ENCODE peak calls at places on chromosome 2, in eight cellular contexts. E, A, L, G, Z, W, M and N are unnamed samples.

GRCh38 chr2:229780856-229781773 is 66.8 kb upstream of the DNER start:
- DNase-seq in Z (no peak), A (no peak), W (no peak), E (peak), M (no peak), G (no peak), L (no peak), N (no peak)

GRCh38 chr2:97851172-97851571 is 137.8 kb downstream of the ZAP70 start:
- DNase-seq in L (no peak), Z (no peak), E (no peak), A (no peak), G (no peak), M (no peak), W (no peak), N (no peak)

GRCh38 chr2:147327636-147328035 is 517.2 kb upstream of the ACVR2A start:
- DNase-seq in A (no peak), W (no peak), E (no peak), L (no peak), G (no peak), M (no peak), Z (no peak), N (no peak)

GRCh38 chr2:24926602-24927252 is 6.7 kb upstream of the ADCY3 start:
- DNase-seq in G (no peak), A (peak), M (no peak), Z (peak), E (no peak), W (peak), L (peak), N (no peak)

GRCh38 chr2:30149513-30149912 is 2.7 kb downstream of the YPEL5 start:
- DNase-seq in W (no peak), G (no peak), E (no peak), A (no peak), M (no peak), L (no peak), Z (no peak), N (no peak)

GRCh38 chr2:135132314-135132713 is 80.2 kb downstream of the RAB3GAP1 start:
- DNase-seq in E (no peak), Z (no peak), G (no peak), L (no peak), W (no peak), A (no peak), M (no peak), N (no peak)

GRCh38 chr2:38708900-38709321 is 42.2 kb downstream of the SRSF7 start:
- DNase-seq in G (no peak), A (no peak), Z (no peak), L (no peak), E (no peak), M (no peak), W (no peak), N (no peak)

GRCh38 chr2:157312866-157313486 is 12.6 kb downstream of the ERMN start:
- DNase-seq in E (no peak), W (no peak), L (no peak), A (no peak), M (no peak), G (no peak), Z (no peak), N (no peak)

GRCh38 chr2:238154570-238154969 is 4.2 kb upstream of the ERFE start:
- DNase-seq in A (no peak), Z (no peak), M (no peak), G (no peak), L (no peak), W (no peak), E (no peak), N (no peak)

GRCh38 chr2:128559533-128560515 is 241.2 kb upstream of the HS6ST1 start:
- DNase-seq in L (no peak), A (no peak), G (no peak), W (no peak), Z (no peak), E (no peak), M (no peak), N (no peak)

GRCh38 chr2:197514754-197515153 is 1.1 kb upstream of the MOB4 start:
- DNase-seq in E (no peak), A (no peak), M (no peak), Z (no peak), L (no peak), W (no peak), G (no peak), N (no peak)

GRCh38 chr2:59032469-59032868 is 791.3 kb upstream of the FANCL start:
- DNase-seq in Z (no peak), M (no peak), L (no peak), G (no peak), A (no peak), W (no peak), E (no peak), N (no peak)

GRCh38 chr2:71843391-71843850 is 304.2 kb downstream of the CYP26B1 start:
- DNase-seq in W (no peak), Z (no peak), E (no peak), L (no peak), M (no peak), G (no peak), A (no peak), N (peak)

GRCh38 chr2:212176151-212176550 is 362.5 kb downstream of the ERBB4 start:
- DNase-seq in A (no peak), L (no peak), Z (no peak), M (no peak), E (no peak), G (no peak), W (no peak), N (no peak)

GRCh38 chr2:135650721-135651120 is 90.9 kb upstream of the UBXN4 start:
- DNase-seq in A (no peak), E (no peak), M (no peak), L (no peak), G (no peak), W (no peak), Z (no peak), N (no peak)

GRCh38 chr2:106575955-106576354 is 88.8 kb downstream of the CD8B2 start:
- DNase-seq in G (peak), E (no peak), W (no peak), M (no peak), Z (no peak), A (no peak), L (peak), N (no peak)

GRCh38 chr2:208609166-208609804 is 202.7 kb downstream of the PTH2R start:
- DNase-seq in M (no peak), E (no peak), A (no peak), Z (no peak), G (no peak), L (no peak), W (no peak), N (no peak)

GRCh38 chr2:111171337-111171930 is 50.7 kb downstream of the BCL2L11 start:
- DNase-seq in L (no peak), E (no peak), G (no peak), Z (no peak), M (no peak), A (no peak), W (no peak), N (no peak)

GRCh38 chr2:207819839-207820784 is 50.4 kb upstream of the FZD5 start:
- DNase-seq in Z (peak), W (no peak), L (no peak), M (no peak), E (peak), A (peak), G (no peak), N (no peak)

GRCh38 chr2:180622122-180622918 is 358.1 kb upstream of the UBE2E3 start:
- DNase-seq in A (no peak), M (no peak), E (no peak), G (no peak), L (no peak), Z (no peak), W (no peak), N (no peak)

GRCh38 chr2:33111002-33111446 is 164.3 kb downstream of the LTBP1 start:
- DNase-seq in A (no peak), L (no peak), W (no peak), G (no peak), Z (no peak), M (no peak), E (no peak), N (no peak)

GRCh38 chr2:174442546-174443510 is 44.0 kb downstream of the GPR155 start:
- DNase-seq in W (no peak), E (peak), A (no peak), M (no peak), Z (no peak), G (no peak), L (no peak), N (no peak)

GRCh38 chr2:172674034-172674967 is 61.3 kb upstream of the RAPGEF4 start:
- DNase-seq in Z (no peak), A (no peak), W (no peak), G (no peak), E (no peak), L (no peak), M (no peak), N (no peak)

GRCh38 chr2:220356076-220356475 is 728.6 kb downstream of the SLC4A3 start:
- DNase-seq in Z (no peak), M (no peak), G (no peak), E (no peak), A (no peak), L (no peak), W (no peak), N (no peak)

GRCh38 chr2:105773568-105773967 is 28.9 kb downstream of the NCK2 start:
- DNase-seq in E (no peak), W (no peak), A (no peak), Z (peak), M (no peak), G (no peak), L (no peak), N (no peak)

GRCh38 chr2:39696072-39696471 is 30.4 kb downstream of the TMEM178A start:
- DNase-seq in E (no peak), G (no peak), W (no peak), L (no peak), Z (no peak), M (no peak), A (no peak), N (no peak)

GRCh38 chr2:129460643-129461198 is 518.7 kb upstream of the RAB6C start:
- DNase-seq in W (no peak), Z (no peak), G (no peak), L (no peak), M (no peak), A (no peak), E (no peak), N (no peak)

GRCh38 chr2:191247381-191248057 is 2.3 kb downstream of the MYO1B start:
- DNase-seq in L (peak), A (no peak), E (peak), G (no peak), W (no peak), Z (no peak), M (no peak), N (no peak)

GRCh38 chr2:25980951-25981350 is 1.3 kb downstream of the KIF3C start:
- DNase-seq in L (no peak), G (no peak), E (no peak), Z (no peak), W (no peak), M (no peak), A (no peak), N (no peak)

GRCh38 chr2:223414646-223415045 is 187.5 kb downstream of the SCG2 start:
- DNase-seq in A (no peak), G (peak), W (peak), Z (no peak), E (no peak), M (no peak), L (peak), N (no peak)

GRCh38 chr2:234109321-234109720 is 58.8 kb downstream of the SPP2 start:
- DNase-seq in M (no peak), L (no peak), Z (no peak), A (no peak), G (no peak), E (no peak), W (no peak), N (no peak)

GRCh38 chr2:160581448-160581847 is 87.8 kb upstream of the RBMS1 start:
- DNase-seq in A (no peak), G (no peak), L (no peak), M (no peak), E (no peak), W (no peak), Z (no peak), N (no peak)

GRCh38 chr2:216052420-216052819 is 29.2 kb downstream of the PECR start:
- DNase-seq in E (no peak), M (no peak), G (no peak), A (no peak), L (no peak), Z (no peak), W (no peak), N (no peak)

GRCh38 chr2:216055661-216056060 is 25.9 kb downstream of the PECR start:
- DNase-seq in A (no peak), G (no peak), E (no peak), W (no peak), L (no peak), M (no peak), Z (no peak), N (no peak)

GRCh38 chr2:216056739-216057138 is 24.9 kb downstream of the PECR start:
- DNase-seq in W (no peak), L (no peak), E (peak), A (no peak), G (no peak), Z (no peak), M (no peak), N (no peak)

GRCh38 chr2:216059233-216059834 is 22.3 kb downstream of the PECR start:
- DNase-seq in E (no peak), M (no peak), L (no peak), G (no peak), W (no peak), A (no peak), Z (no peak), N (no peak)

DNA sequence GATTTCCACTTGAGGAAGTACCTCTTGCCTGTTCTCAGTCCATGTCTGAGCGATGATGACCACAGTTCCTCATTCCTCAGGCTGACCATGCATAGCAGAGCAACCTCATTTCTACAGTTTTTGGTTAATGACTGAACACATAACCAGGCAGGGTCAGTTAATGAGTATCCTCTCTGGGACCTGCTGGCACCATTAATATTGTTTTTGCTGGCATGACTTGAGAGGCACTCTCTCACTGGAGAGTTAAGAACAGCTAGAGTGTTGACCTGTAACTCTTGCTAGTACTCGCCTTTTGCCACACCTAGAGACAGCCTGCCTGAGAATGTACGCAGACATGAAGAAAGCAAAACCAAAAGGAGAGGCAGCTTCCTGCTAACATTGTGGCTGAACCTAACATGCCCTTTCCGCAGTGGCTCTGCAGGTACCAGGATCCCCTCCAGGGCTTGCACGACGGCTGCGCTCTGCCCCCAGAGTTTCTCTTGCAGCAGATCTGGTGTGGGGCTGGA is 23.9 kb downstream of the PECR start:
- DNase-seq in M (no peak), G (no peak), Z (peak), A (peak), W (no peak), L (no peak), E (peak), N (no peak)
- TF ChIP-seq POLR2A in M (no peak), G (no peak), Z (peak), A (peak), W (no peak), L (no peak), E (no peak), N (no peak)

DNA sequence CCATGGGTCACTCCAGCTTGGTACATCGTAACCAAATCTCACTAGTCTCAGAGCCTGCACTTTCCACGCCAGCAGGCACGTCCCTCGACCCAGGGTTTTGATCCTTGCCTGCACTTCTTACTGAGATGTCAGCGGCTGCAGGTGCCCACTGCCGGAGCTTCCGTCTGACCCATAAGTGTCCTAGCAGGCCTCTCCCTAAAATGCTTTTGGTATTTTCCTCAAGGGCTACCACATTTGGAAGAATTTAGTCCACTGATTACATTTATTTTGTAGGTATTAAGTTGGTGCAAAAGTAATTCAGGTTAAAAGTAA is 175.0 kb upstream of the FBXO11 start:
- DNase-seq in Z (no peak), E (no peak), W (no peak), A (no peak), G (no peak), M (no peak), L (no peak), N (no peak)
- H3K4me3 ChIP-seq in Z (no peak), E (no peak), W (no peak), A (no peak), G (no peak), M (no peak), L (no peak), N (no peak)

GRCh38 chr2:47061989-47062678 is 93.0 kb downstream of the STPG4 start:
- DNase-seq in G (no peak), W (no peak), A (no peak), M (no peak), E (no peak), Z (no peak), L (no peak), N (no peak)
- H3K27ac ChIP-seq in G (no peak), W (no peak), A (no peak), M (peak), E (no peak), Z (peak), L (peak), N (peak)

DNA sequence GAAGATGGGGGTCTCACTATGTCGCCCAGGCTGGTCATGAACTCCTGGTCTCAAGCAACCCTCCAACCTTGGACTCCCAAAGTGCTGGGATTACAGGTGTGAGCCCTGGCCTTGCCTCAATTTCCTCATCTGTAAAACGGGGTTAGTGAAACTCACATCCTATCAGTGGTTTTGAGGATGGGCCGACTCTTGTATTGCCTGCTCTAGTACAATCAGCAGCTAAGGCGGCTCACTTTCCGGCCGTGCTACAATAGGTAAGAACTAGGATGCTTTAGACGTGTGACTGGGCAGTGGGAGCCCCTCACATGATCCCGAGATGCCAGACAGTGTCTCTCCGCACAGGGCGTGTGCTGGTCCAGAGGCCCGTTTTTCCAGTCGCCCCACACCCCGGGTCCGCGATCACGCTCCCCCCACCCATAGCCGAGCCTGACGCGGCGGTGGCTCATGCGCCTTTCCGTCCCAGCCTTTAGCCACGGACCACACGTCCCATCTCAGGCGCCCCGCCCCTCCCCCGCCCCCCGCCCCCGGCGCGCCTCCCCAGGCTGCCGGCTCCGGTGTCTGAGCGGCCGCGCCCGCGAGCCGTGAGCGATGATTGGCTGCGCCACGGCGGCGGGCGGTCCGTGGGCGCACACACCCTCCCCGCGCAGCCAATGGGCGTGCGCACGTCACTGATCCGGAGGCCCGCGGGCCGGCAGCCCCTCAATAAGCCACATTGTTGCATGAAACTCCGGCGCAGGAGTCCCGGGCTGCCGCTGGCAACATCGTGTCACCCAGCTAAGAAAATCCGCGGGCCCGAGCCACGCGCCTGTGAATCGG is at the start of gene HK2:
- DNase-seq in L (peak), E (peak), G (peak), A (peak), M (no peak), W (peak), Z (peak), N (no peak)
- TF ChIP-seq POLR2A in L (no peak), E (no peak), G (peak), A (peak), M (no peak), W (no peak), Z (peak), N (peak)